ENCODE peak calls at places on chromosomes 13 and 19, in six cellular contexts. K is psoas muscle; H is hippocampal formation; F is iris pigment epithelial cell; W is T-helper 2 cell treated with Interferon-gamma antibody and Interleukin-4, amounts not matched to agents 5 μg/mL and 100 μg/mL, for 36 hours; P is H54. X is an unnamed sample.

GRCh38 chr19:19427935-19428334 is 22.5 kb downstream of the GATAD2A start:
- DNase-seq in K (no peak), H (no peak), F (no peak), W (no peak), P (no peak), X (no peak)

GRCh38 chr19:7216373-7216902 is 77.8 kb downstream of the INSR start:
- DNase-seq in K (no peak), H (no peak), F (no peak), W (no peak), P (no peak), X (no peak)

GRCh38 chr13:43110658-43111057 is 87.3 kb downstream of the DNAJC15 start:
- DNase-seq in K (no peak), H (no peak), F (no peak), W (no peak), P (no peak), X (no peak)

GRCh38 chr13:46728777-46729176 is 68.2 kb downstream of the ESD start:
- DNase-seq in K (no peak), H (no peak), F (peak), W (peak), P (no peak), X (no peak)

GRCh38 chr19:34316741-34317241 is 48.2 kb upstream of the GPI start:
- DNase-seq in K (no peak), H (no peak), F (peak), W (no peak), P (peak), X (no peak)

GRCh38 chr19:17264641-17264979 is at the start of gene USHBP1:
- DNase-seq in K (peak), H (no peak), F (no peak), W (no peak), P (no peak), X (no peak)

GRCh38 chr13:31150315-31150985 is 11.3 kb downstream of the HSPH1 start:
- DNase-seq in K (no peak), H (no peak), F (no peak), W (no peak), P (no peak), X (no peak)

GRCh38 chr19:54415208-54415900 is at the start of gene TTYH1:
- DNase-seq in K (no peak), H (no peak), F (no peak), W (no peak), P (no peak), X (no peak)

GRCh38 chr19:6011794-6012193 is 33.9 kb upstream of the RANBP3 start:
- DNase-seq in K (no peak), H (no peak), F (no peak), W (no peak), P (no peak), X (no peak)

GRCh38 chr19:2609389-2610116 is 92.9 kb downstream of the GNG7 start:
- DNase-seq in K (no peak), H (no peak), F (no peak), W (no peak), P (no peak), X (no peak)

X was measured in MG63.